ENCODE peak calls at places on chromosomes 16 and 17, in six cellular contexts. P is IMR-90, L is H9, D is mesenchymal stem cell, K is H1, G is mesendoderm. H is an unnamed sample.

GRCh38 chr17:64024781-64025731 is 4.6 kb upstream of the ICAM2 start:
- DNase-seq in P (peak; percentile 37), L (no peak), D (no peak), K (no peak), G (no peak), H (no peak)

GRCh38 chr16:85386467-85387170 is 226.5 kb upstream of the GSE1 start:
- DNase-seq in P (no peak), L (no peak), D (no peak), K (no peak), G (no peak), H (no peak)

GRCh38 chr16:11011326-11011725 is 67.0 kb downstream of the CLEC16A start:
- DNase-seq in P (no peak), L (no peak), D (no peak), K (no peak), G (no peak), H (no peak)

GRCh38 chr16:11051430-11052079 is 107.2 kb downstream of the CLEC16A start:
- DNase-seq in P (no peak), L (no peak), D (no peak), K (no peak), G (no peak), H (no peak)

GRCh38 chr17:3712811-3713463 is 10.8 kb upstream of the HASPIN start:
- DNase-seq in P (no peak), L (no peak), D (peak; percentile 52), K (no peak), G (no peak), H (no peak)

GRCh38 chr17:74631468-74632195 is 8.1 kb upstream of the CD300E start:
- DNase-seq in P (no peak), L (no peak), D (peak; percentile 72), K (no peak), G (peak; percentile 68), H (no peak)

GRCh38 chr17:49753959-49754391 is 10.0 kb downstream of the FAM117A start:
- DNase-seq in P (no peak), L (no peak), D (no peak), K (no peak), G (no peak), H (no peak)

GRCh38 chr16:7345423-7345822 is 12.8 kb downstream of the RBFOX1 start:
- DNase-seq in P (no peak), L (no peak), D (no peak), K (no peak), G (no peak), H (no peak)

GRCh38 chr16:27254262-27254811 is 14.2 kb downstream of the NSMCE1 start:
- DNase-seq in P (no peak), L (no peak), D (peak; percentile 49), K (no peak), G (no peak), H (no peak)

GRCh38 chr17:37220609-37220953 is 155.2 kb upstream of the C17orf78 start:
- DNase-seq in P (peak; percentile 54), L (peak; percentile 63), D (peak; percentile 39), K (no peak), G (peak; percentile 58), H (peak; percentile 31)

GRCh38 chr17:17024778-17025300 is 17.4 kb upstream of the MPRIP start:
- DNase-seq in P (no peak), L (no peak), D (no peak), K (no peak), G (no peak), H (no peak)

GRCh38 chr17:30312218-30312617 is 20.5 kb upstream of the BLMH start:
- DNase-seq in P (no peak), L (no peak), D (no peak), K (no peak), G (no peak), H (no peak)

GRCh38 chr17:63837962-63838585 is 4.4 kb downstream of the SMARCD2 start:
- DNase-seq in P (no peak), L (no peak), D (no peak), K (no peak), G (no peak), H (no peak)

GRCh38 chr17:7097940-7098339 is 16.7 kb downstream of the ASGR2 start:
- DNase-seq in P (peak; percentile 7), L (no peak), D (no peak), K (no peak), G (no peak), H (no peak)

GRCh38 chr16:28875134-28876015 is 2.9 kb upstream of the ATP2A1 start:
- DNase-seq in P (no peak), L (no peak), D (no peak), K (no peak), G (no peak), H (no peak)

GRCh38 chr17:48555616-48556533 is 11.0 kb upstream of the HOXB2 start:
- DNase-seq in P (peak; percentile 63), L (peak; percentile 69), D (peak; percentile 74), K (no peak), G (no peak), H (no peak)

GRCh38 chr17:58329035-58329807 is 626 bp upstream of the TSPOAP1 start:
- DNase-seq in P (no peak), L (no peak), D (no peak), K (no peak), G (peak; percentile 42), H (no peak)

GRCh38 chr16:1296688-1297412 is 12.6 kb upstream of the UBE2I start:
- DNase-seq in P (peak; percentile 81), L (no peak), D (peak; percentile 68), K (no peak), G (peak; percentile 77), H (no peak)

GRCh38 chr16:66416981-66417700 is 10.0 kb upstream of the BEAN1 start:
- DNase-seq in P (peak; percentile 58), L (no peak), D (peak; percentile 25), K (no peak), G (no peak), H (no peak)

GRCh38 chr16:49464877-49465504 is 91.4 kb downstream of the C16orf78 start:
- DNase-seq in P (no peak), L (peak; percentile 73), D (no peak), K (no peak), G (peak; percentile 59), H (peak; percentile 37)

GRCh38 chr17:354651-355556 is 2.3 kb upstream of the RPH3AL start:
- DNase-seq in P (no peak), L (peak; percentile 28), D (no peak), K (no peak), G (no peak), H (no peak)

GRCh38 chr17:352421-353212 is at the start of gene RPH3AL:
- DNase-seq in P (no peak), L (peak; percentile 54), D (peak; percentile 83), K (no peak), G (peak; percentile 72), H (peak; percentile 48)

GRCh38 chr17:351875-352420 is 659 bp downstream of the RPH3AL start:
- DNase-seq in P (no peak), L (no peak), D (no peak), K (no peak), G (no peak), H (no peak)

GRCh38 chr17:353838-354234 is 1.2 kb upstream of the RPH3AL start:
- DNase-seq in P (no peak), L (no peak), D (no peak), K (no peak), G (no peak), H (no peak)

DNA sequence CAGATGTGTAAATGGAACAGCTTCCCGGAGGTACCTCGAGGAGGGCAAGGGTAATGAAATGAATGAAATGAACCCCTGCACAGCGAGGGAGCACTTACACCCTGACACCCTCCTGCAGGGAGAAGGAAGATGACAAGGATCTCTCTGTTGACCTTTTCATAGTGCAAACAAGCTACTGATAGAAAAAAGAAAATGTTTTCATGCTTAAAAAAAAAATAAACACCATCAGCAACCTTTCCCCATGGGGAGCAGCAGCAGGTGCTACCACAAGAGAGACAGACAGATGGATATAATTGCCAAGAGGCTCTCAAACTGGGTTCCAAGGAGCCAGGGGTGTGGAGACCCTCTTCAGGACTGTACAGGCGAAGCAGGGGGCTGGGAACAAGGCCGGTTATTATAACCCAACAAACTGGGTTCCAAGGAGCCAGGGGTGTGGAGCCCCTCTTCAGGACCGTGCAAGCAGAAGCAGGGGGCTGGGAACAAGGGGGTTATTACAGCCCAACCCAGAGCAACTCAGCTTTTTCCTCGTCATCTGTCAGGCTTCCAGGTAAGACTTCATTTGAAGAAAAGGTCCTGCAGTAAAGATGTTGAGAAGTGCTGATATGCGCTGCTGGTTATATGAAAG is 718 bp upstream of the RPH3AL start:
- DNase-seq in P (no peak), L (no peak), D (no peak), K (no peak), G (no peak), H (no peak)
- H4K8ac ChIP-seq in P (no peak overlapping the region), L (no peak overlapping the region), D (peak overlapping the region; percentile 98), K (no peak overlapping the region), G (no peak overlapping the region), H (no peak overlapping the region)

GRCh38 chr17:79213305-79213704 is 138.7 kb downstream of the ENGASE start:
- DNase-seq in P (no peak), L (peak; percentile 77), D (no peak), K (no peak), G (no peak), H (no peak)
- H3K23ac ChIP-seq in P (no peak overlapping the region), L (no peak overlapping the region), D (no peak overlapping the region), K (no peak overlapping the region), G (no peak overlapping the region), H (peak overlapping the region; percentile 82)

GRCh38 chr16:88611220-88611821 is 27.1 kb upstream of the IL17C start:
- DNase-seq in P (no peak), L (peak; percentile 56), D (no peak), K (no peak), G (peak; percentile 73), H (peak; percentile 18)
- H4K8ac ChIP-seq in P (no peak overlapping the region), L (no peak overlapping the region), D (peak overlapping the region; percentile 9), K (peak overlapping the region; percentile 82), G (no peak overlapping the region), H (no peak overlapping the region)

GRCh38 chr17:56831364-56832095 is 2.2 kb downstream of the C17orf67 start:
- DNase-seq in P (no peak), L (no peak), D (no peak), K (no peak), G (no peak), H (no peak)

GRCh38 chr17:56830726-56831363 is 2.9 kb downstream of the C17orf67 start:
- DNase-seq in P (no peak), L (no peak), D (no peak), K (no peak), G (no peak), H (no peak)

GRCh38 chr17:56833812-56834379 is at the start of the genes C17orf67 and DGKE:
- DNase-seq in P (peak; percentile 94), L (peak; percentile 98), D (peak; percentile 96), K (peak; percentile 85), G (peak; percentile 96), H (peak; percentile 95)

GRCh38 chr17:56833023-56833811 is 503 bp downstream of the C17orf67 start:
- DNase-seq in P (peak; percentile 58), L (peak; percentile 71), D (peak; percentile 72), K (peak; percentile 31), G (peak; percentile 56), H (peak; percentile 32)

GRCh38 chr17:56832446-56832845 is 1.3 kb downstream of the C17orf67 start:
- DNase-seq in P (no peak), L (no peak), D (peak; percentile 28), K (no peak), G (peak; percentile 5), H (no peak)
- H3K23ac ChIP-seq in P (peak overlapping the region; percentile 89), L (no peak overlapping the region), D (no peak overlapping the region), K (no peak overlapping the region), G (no peak overlapping the region), H (no peak overlapping the region)